ENCODE peak calls at places on chromosomes 13 and 19, in seven cellular contexts. R is uterus, Z is left ventricle myocardium inferior, D is colonic mucosa, L is thyroid gland, W is GM23338, H is brain microvascular endothelial cell. B is an unnamed sample.
A peak's percentile ranks its signal among the peaks of the same experiment; 100 is the strongest.

GRCh38 chr19:4115050-4115817 is 8.7 kb downstream of the MAP2K2 start:
- DNase-seq in L (no peak), H (no peak), D (no peak), W (no peak), R (no peak), Z (peak; percentile 46), B (peak; percentile 70)

GRCh38 chr13:106597190-106597589 is 29.3 kb upstream of the ARGLU1 start:
- DNase-seq in L (no peak), H (peak; percentile 14), R (peak; percentile 43), Z (peak; percentile 77), W (no peak), D (no peak), B (no peak)

GRCh38 chr13:69485991-69486592 is 621.5 kb upstream of the ATXN8OS start:
- DNase-seq in W (peak; percentile 36), R (no peak), H (no peak), D (no peak), L (no peak), Z (no peak), B (no peak)

GRCh38 chr19:1864480-1865171 is 1.2 kb upstream of the KLF16 start:
- DNase-seq in W (peak; percentile 90), D (peak; percentile 75), H (no peak), L (peak; percentile 58), R (peak; percentile 78), Z (peak; percentile 75), B (peak; percentile 81)

GRCh38 chr13:39025433-39025839 is 12.5 kb downstream of the PROSER1 start:
- DNase-seq in W (peak; percentile 23), D (no peak), R (no peak), Z (no peak), L (no peak), H (no peak), B (no peak)

GRCh38 chr19:24074720-24075119 is 12.3 kb upstream of the ZNF254 start:
- DNase-seq in Z (no peak), R (no peak), W (no peak), D (no peak), L (no peak), H (peak; percentile 17), B (no peak)

GRCh38 chr13:113888701-113889330 is 24.9 kb upstream of the GAS6 start:
- DNase-seq in L (no peak), H (no peak), W (no peak), D (no peak), Z (no peak), R (no peak), B (no peak)

GRCh38 chr19:18780081-18780480 is 11.0 kb downstream of the COMP start:
- DNase-seq in L (no peak), W (no peak), D (no peak), R (no peak), Z (no peak), H (no peak), B (no peak)

GRCh38 chr19:29806098-29806866 is 5.5 kb upstream of the CCNE1 start:
- DNase-seq in R (no peak), H (peak; percentile 32), L (no peak), W (peak; percentile 58), Z (peak; percentile 67), D (peak; percentile 31), B (no peak)

GRCh38 chr19:58085348-58085875 is 12.6 kb downstream of the ZSCAN18 start:
- DNase-seq in R (no peak), H (no peak), L (no peak), D (no peak), Z (no peak), W (peak; percentile 11), B (no peak)

GRCh38 chr19:40398417-40399056 is 8.6 kb upstream of the HIPK4 start:
- DNase-seq in R (no peak), Z (peak; percentile 38), H (peak; percentile 25), W (peak; percentile 97), L (peak; percentile 52), D (peak; percentile 78), B (peak; percentile 52)

GRCh38 chr19:33444993-33445751 is 71.7 kb downstream of the CEBPG start:
- DNase-seq in L (no peak), W (no peak), H (no peak), R (no peak), Z (peak; percentile 11), D (no peak), B (no peak)

GRCh38 chr19:7550987-7551761 is 15.7 kb downstream of the PNPLA6 start:
- DNase-seq in L (peak; percentile 84), Z (peak; percentile 62), R (peak; percentile 56), H (peak; percentile 27), D (peak; percentile 83), W (peak; percentile 100), B (no peak)

GRCh38 chr13:77535448-77535847 is at the start of gene SCEL:
- DNase-seq in W (no peak), L (peak; percentile 12), Z (no peak), R (no peak), D (no peak), H (no peak), B (no peak)

GRCh38 chr19:58218899-58219298 is 9.8 kb upstream of the ZNF544 start:
- DNase-seq in Z (no peak), D (no peak), L (no peak), W (peak; percentile 72), H (no peak), R (no peak), B (peak; percentile 24)

GRCh38 chr13:48542138-48542537 is 9.3 kb upstream of the RCBTB2 start:
- DNase-seq in D (no peak), L (no peak), H (no peak), Z (no peak), R (no peak), W (no peak), B (no peak)

GRCh38 chr13:112991611-112992010 is 22.6 kb downstream of the MCF2L start:
- DNase-seq in R (no peak), Z (no peak), D (no peak), W (no peak), L (no peak), H (no peak), B (no peak)

GRCh38 chr19:39409207-39409885 is 2.7 kb downstream of the ZFP36 start:
- DNase-seq in W (peak; percentile 99), H (no peak), R (peak; percentile 95), L (peak; percentile 96), D (peak; percentile 97), Z (peak; percentile 95), B (peak; percentile 76)

GRCh38 chr19:38209671-38210457 is 14.2 kb downstream of the DPF1 start:
- DNase-seq in W (peak; percentile 82), H (no peak), Z (peak; percentile 88), L (peak; percentile 33), D (peak; percentile 56), R (peak; percentile 86), B (no peak)

GRCh38 chr13:77898097-77898496 is 20.5 kb downstream of the EDNRB start:
- DNase-seq in L (no peak), R (no peak), D (no peak), Z (no peak), H (no peak), W (no peak), B (no peak)

GRCh38 chr13:34502011-34502410 is 440.1 kb upstream of the NBEA start:
- DNase-seq in H (no peak), D (no peak), L (no peak), Z (no peak), W (no peak), R (no peak), B (no peak)

GRCh38 chr13:113443991-113444390 is 9.3 kb downstream of the ADPRHL1 start:
- DNase-seq in L (no peak), W (no peak), H (no peak), Z (no peak), D (no peak), R (no peak), B (no peak)

GRCh38 chr13:80022146-80022545 is 318.8 kb downstream of the SPRY2 start:
- DNase-seq in Z (no peak), H (peak; percentile 21), R (no peak), D (no peak), L (no peak), W (no peak), B (no peak)

GRCh38 chr19:16324064-16324383 is 602 bp upstream of the KLF2 start:
- DNase-seq in Z (no peak), R (no peak), H (no peak), L (no peak), W (no peak), D (no peak), B (no peak)
- H3K4me3 ChIP-seq in Z (peak overlapping the region; percentile 89), R (peak overlapping the region; percentile 40), H (peak overlapping the region; percentile 46), L (no peak overlapping the region), W (peak overlapping the region; percentile 62), D (peak overlapping the region; percentile 12), B (peak overlapping the region; percentile 78)

DNA sequence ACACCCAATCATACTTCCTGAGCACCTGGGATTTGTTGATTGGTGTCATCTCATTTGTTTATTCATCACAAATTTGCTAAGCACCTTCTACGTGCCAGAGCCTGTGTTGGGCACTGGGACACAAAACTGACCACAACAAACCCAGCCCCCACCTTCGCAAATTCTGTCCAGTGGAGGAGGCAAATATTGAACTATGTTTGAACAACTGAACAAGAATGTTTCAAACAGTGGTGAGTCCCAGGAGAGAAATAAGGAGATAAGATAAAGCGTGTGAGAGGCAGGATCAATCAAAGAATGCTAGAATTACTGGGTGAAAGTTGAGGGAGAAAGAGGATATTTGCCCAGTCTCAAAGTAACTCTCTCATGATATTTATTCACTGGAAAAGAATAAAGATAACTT is 8.7 kb downstream of the ZNRF4 start:
- DNase-seq in H (no peak), R (no peak), W (no peak), Z (no peak), L (no peak), D (no peak), B (no peak)
- H3K27ac ChIP-seq in H (no peak overlapping the region), R (no peak overlapping the region), W (no peak overlapping the region), Z (no peak overlapping the region), L (no peak overlapping the region), D (no peak overlapping the region), B (no peak overlapping the region)

GRCh38 chr13:93517658-93518057 is 291.1 kb downstream of the GPC6 start:
- DNase-seq in R (no peak), L (no peak), W (no peak), D (no peak), Z (no peak), H (no peak), B (no peak)
- H3K4me3 ChIP-seq in R (no peak overlapping the region), L (no peak overlapping the region), W (no peak overlapping the region), D (no peak overlapping the region), Z (no peak overlapping the region), H (no peak overlapping the region), B (no peak overlapping the region)

GRCh38 chr13:44223785-44224432 is 149.7 kb upstream of the SERP2 start:
- DNase-seq in D (no peak), H (no peak), W (no peak), Z (no peak), R (no peak), L (no peak), B (no peak)

GRCh38 chr13:44224433-44225149 is 149.0 kb upstream of the SERP2 start:
- DNase-seq in Z (no peak), D (no peak), W (no peak), R (peak; percentile 64), L (no peak), H (no peak), B (no peak)

GRCh38 chr13:44219808-44220544 is 153.6 kb upstream of the SERP2 start:
- DNase-seq in L (no peak), H (peak; percentile 77), R (no peak), D (no peak), W (no peak), Z (no peak), B (no peak)

GRCh38 chr13:44220948-44221347 is 152.7 kb upstream of the SERP2 start:
- DNase-seq in W (no peak), H (no peak), L (peak; percentile 70), D (no peak), Z (no peak), R (no peak), B (no peak)

DNA sequence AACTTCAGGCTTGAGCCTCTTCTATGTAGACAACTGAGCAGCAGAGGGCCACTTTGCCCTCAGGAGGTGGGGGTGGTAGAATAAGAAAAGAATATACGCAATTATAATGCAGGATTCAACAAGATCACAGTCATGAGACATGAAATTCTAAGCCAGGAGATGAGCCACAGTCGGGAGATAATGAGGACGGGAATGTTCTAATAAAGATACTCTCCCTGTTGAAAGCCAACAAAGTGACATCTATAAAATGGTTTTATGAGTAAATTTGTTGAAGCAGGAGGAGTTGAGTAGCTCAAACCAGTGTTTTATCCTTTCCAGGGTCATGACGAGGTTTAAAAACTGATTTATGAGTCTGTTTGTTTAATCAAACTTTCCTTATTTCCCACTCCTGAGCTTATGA is 152.0 kb upstream of the SERP2 start:
- DNase-seq in D (no peak), Z (no peak), L (no peak), W (no peak), H (no peak), R (no peak), B (no peak)
- H3K27ac ChIP-seq in D (no peak overlapping the region), Z (peak overlapping the region; percentile 15), L (no peak overlapping the region), W (no peak overlapping the region), H (no peak overlapping the region), R (peak overlapping the region; percentile 98), B (no peak overlapping the region)